ENCODE peak calls at places on chromosomes 16 and 17, in four cellular contexts. W is HepG2, D is SK-N-SH, O is K562. G is an unnamed sample.

GRCh38 chr16:14005335-14005734 is 65.8 kb upstream of the MRTFB start:
- DNase-seq in W (no peak), D (no peak), O (no peak), G (no peak)

GRCh38 chr16:84458606-84459516 is 45.6 kb downstream of the MEAK7 start:
- DNase-seq in W (no peak), D (no peak), O (no peak), G (no peak)

GRCh38 chr17:8125196-8125946 is 1.5 kb upstream of the HES7 start:
- DNase-seq in W (peak; percentile 64), D (peak; percentile 88), O (peak; percentile 80), G (peak; percentile 60)

GRCh38 chr16:69404275-69404805 is 18.5 kb upstream of the TERF2 start:
- DNase-seq in W (peak; percentile 94), D (no peak), O (peak; percentile 83), G (peak; percentile 95)

GRCh38 chr16:19363741-19364140 is 53.9 kb upstream of the TMC5 start:
- DNase-seq in W (no peak), D (no peak), O (no peak), G (no peak)

GRCh38 chr16:25888873-25889272 is 197.1 kb downstream of the HS3ST4 start:
- DNase-seq in W (no peak), D (no peak), O (no peak), G (no peak)

GRCh38 chr16:12458591-12459400 is 344.9 kb downstream of the CPPED1 start:
- DNase-seq in W (no peak), D (no peak), O (peak; percentile 23), G (no peak)

GRCh38 chr17:71970312-71970711 is 150.5 kb upstream of the SOX9 start:
- DNase-seq in W (no peak), D (no peak), O (no peak), G (no peak)

GRCh38 chr16:84610385-84610784 is 7.5 kb downstream of the COTL1 start:
- DNase-seq in W (no peak), D (no peak), O (no peak), G (no peak)

GRCh38 chr16:83100679-83101078 is 473.9 kb downstream of the CDH13 start:
- DNase-seq in W (no peak), D (no peak), O (no peak), G (no peak)

GRCh38 chr17:79937981-79938695 is 97.5 kb downstream of the TBC1D16 start:
- DNase-seq in W (no peak), D (peak; percentile 80), O (no peak), G (no peak)

GRCh38 chr16:1357906-1358566 is 6.3 kb downstream of the GNPTG start:
- DNase-seq in W (no peak), D (no peak), O (no peak), G (peak; percentile 64)

GRCh38 chr17:77188084-77189066 is 47.6 kb downstream of the SEC14L1 start:
- DNase-seq in W (peak; percentile 38), D (no peak), O (no peak), G (no peak)

GRCh38 chr17:31310260-31310659 is 3.6 kb downstream of the EVI2B start:
- DNase-seq in W (no peak), D (no peak), O (no peak), G (no peak)

GRCh38 chr16:56190903-56191806 is at the start of gene GNAO1:
- DNase-seq in W (no peak), D (peak; percentile 94), O (peak; percentile 81), G (no peak)

GRCh38 chr17:29048440-29049360 is 5.8 kb downstream of the PIPOX start:
- DNase-seq in W (no peak), D (peak; percentile 80), O (no peak), G (no peak)

GRCh38 chr17:44350733-44351226 is 5.7 kb downstream of the GRN start:
- DNase-seq in W (peak; percentile 57), D (peak; percentile 96), O (peak; percentile 77), G (no peak)

GRCh38 chr16:617855-618254 is 12.9 kb upstream of the WFIKKN1 start:
- DNase-seq in W (no peak), D (no peak), O (no peak), G (no peak)

GRCh38 chr17:41678907-41679739 is 9.6 kb upstream of the EIF1 start:
- DNase-seq in W (no peak), D (no peak), O (peak; percentile 97), G (no peak)

GRCh38 chr16:80994451-80994850 is 12.2 kb downstream of the CMC2 start:
- DNase-seq in W (no peak), D (no peak), O (no peak), G (no peak)

DNA sequence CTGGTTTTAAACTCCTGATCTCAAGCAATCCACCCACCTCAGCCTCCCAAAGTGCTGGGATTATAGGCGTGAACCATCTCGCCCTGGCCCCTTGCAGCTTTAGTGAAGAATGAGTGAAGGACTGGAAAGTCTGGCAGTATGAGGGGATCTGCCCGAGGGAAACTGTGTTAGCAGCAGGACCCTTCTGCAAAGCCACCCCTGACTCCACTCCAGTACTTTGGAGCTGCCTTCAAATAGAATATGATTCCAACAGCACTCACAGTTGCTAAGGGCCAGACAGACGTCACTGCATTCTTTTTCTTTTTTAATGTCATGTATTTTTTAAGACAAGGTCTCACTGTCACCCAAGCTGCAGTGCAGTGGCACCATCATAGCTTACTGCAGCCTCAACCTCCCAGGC is 52.3 kb downstream of the KPNA2 start:
- DNase-seq in W (no peak), D (no peak), O (no peak), G (no peak)
- TF ChIP-seq ZBTB33 in W (no peak), D (no peak), O (no peak), G (no peak)

GRCh38 chr16:75250809-75251279 is 580 bp downstream of the BCAR1 start:
- DNase-seq in W (peak; percentile 70), D (peak; percentile 89), O (peak; percentile 51), G (no peak)

GRCh38 chr16:75252946-75253911 is 1.8 kb upstream of the BCAR1 start:
- DNase-seq in W (no peak), D (no peak), O (no peak), G (no peak)

GRCh38 chr16:75251280-75252048 is at the start of gene BCAR1:
- DNase-seq in W (peak; percentile 86), D (peak; percentile 97), O (peak; percentile 92), G (no peak)

GRCh38 chr16:75250089-75250808 is 1.2 kb downstream of the BCAR1 start:
- DNase-seq in W (no peak), D (no peak), O (no peak), G (no peak)

GRCh38 chr16:75252049-75252864 is 833 bp upstream of the BCAR1 start:
- DNase-seq in W (no peak), D (no peak), O (no peak), G (no peak)
- H3K27ac ChIP-seq in W (peak overlapping the region; percentile 80), D (peak overlapping the region; percentile 86), O (no peak overlapping the region), G (peak overlapping the region; percentile 77)

GRCh38 chr16:89006036-89006752 is 29.2 kb upstream of the CBFA2T3 start:
- DNase-seq in W (no peak), D (peak; percentile 27), O (no peak), G (no peak)

GRCh38 chr16:89002851-89003830 is 26.1 kb upstream of the CBFA2T3 start:
- DNase-seq in W (no peak), D (peak; percentile 64), O (peak; percentile 54), G (no peak)

GRCh38 chr16:89003831-89004208 is 26.8 kb upstream of the CBFA2T3 start:
- DNase-seq in W (no peak), D (peak; percentile 73), O (peak; percentile 76), G (no peak)

GRCh38 chr16:89005201-89006035 is 28.4 kb upstream of the CBFA2T3 start:
- DNase-seq in W (no peak), D (no peak), O (no peak), G (no peak)

GRCh38 chr16:89004209-89004831 is 27.3 kb upstream of the CBFA2T3 start:
- DNase-seq in W (no peak), D (peak; percentile 86), O (peak; percentile 99), G (no peak)
- TF ChIP-seq ELF1 in W (no peak), D (no peak), O (peak; percentile 63), G (no peak)

GRCh38 chr16:20901068-20901440 is 483 bp downstream of the LYRM1 start:
- DNase-seq in W (no peak), D (no peak), O (no peak), G (no peak)
- TF ChIP-seq ZBTB33 in W (no peak), D (no peak), O (no peak), G (no peak)

GRCh38 chr16:85690469-85691064 is 1.8 kb upstream of the GINS2 start:
- DNase-seq in W (peak; percentile 31), D (peak; percentile 62), O (peak; percentile 55), G (no peak)

GRCh38 chr16:85688586-85689284 is at the start of gene GINS2:
- DNase-seq in W (peak; percentile 87), D (peak; percentile 99), O (peak; percentile 95), G (peak; percentile 77)

GRCh38 chr16:85689950-85690320 is 1.2 kb upstream of the GINS2 start:
- DNase-seq in W (no peak), D (no peak), O (no peak), G (no peak)

GRCh38 chr16:85687651-85688471 is 893 bp downstream of the GINS2 start:
- DNase-seq in W (no peak), D (no peak), O (peak; percentile 37), G (no peak)

DNA sequence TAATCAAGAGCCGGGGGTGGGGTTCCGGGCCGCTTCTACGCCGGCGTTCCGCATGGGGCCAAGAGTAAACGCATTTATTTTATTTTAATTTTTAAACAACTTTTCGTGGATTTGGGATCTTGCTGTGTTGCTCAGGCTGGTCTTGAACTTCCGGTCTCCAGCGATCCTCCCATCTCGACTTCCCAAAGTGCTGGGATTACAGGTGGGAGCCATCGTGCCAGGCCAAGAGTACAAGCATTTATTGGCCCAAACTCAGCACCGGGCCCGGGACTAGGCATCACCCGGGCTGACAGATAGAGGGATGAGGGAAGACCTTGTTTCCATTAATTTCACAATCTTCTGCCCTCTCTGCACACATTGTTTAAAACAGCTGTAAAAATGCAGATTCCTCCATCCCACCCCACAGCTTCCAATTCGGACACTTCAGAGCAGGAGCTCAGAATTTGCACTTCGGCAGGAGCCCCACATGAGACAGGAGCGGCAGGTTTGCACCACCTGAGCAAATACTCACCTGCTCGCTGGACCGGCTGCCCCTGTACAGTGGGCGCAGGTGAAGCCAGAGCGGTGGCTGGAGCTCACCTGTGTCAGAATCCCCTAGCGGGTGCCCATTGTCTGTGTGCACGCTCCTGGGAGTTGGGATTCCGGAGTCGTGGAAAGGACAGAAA is 663 bp upstream of the GINS2 start:
- DNase-seq in W (no peak), D (no peak), O (no peak), G (no peak)
- H3K27ac ChIP-seq in W (no peak overlapping the region), D (no peak overlapping the region), O (no peak overlapping the region), G (no peak overlapping the region)

DNA sequence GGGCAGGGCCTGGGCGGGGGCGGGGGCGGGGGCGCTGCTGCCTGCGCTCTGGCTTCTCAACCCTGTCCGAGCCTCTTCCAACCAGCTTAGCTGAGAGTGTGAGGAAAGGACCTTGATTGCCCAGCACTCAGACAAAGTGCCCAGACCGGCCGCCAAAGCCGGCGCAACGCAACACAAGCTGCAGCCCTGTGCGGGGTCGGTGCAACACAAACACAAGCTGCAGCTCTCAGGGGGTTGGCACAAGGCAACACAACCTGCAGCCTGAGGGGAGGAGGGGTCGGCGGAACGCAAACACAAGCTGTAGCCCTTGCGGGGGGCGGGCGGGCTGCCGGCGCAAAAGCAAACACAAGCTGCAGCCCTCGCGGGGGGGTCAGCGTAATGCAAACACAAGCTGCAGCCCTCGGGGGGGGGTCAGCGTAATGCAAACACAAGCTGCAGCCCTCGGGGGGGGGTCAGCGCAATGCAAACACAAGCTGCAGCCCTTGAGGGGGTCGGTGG is 60.0 kb downstream of the KLHDC4 start:
- DNase-seq in W (peak; percentile 74), D (no peak), O (no peak), G (no peak)
- TF ChIP-seq ELF1 in W (no peak), D (no peak), O (no peak), G (no peak)

GRCh38 chr16:64858076-64858475 is 263.8 kb downstream of the CDH11 start:
- DNase-seq in W (no peak), D (no peak), O (no peak), G (no peak)
- TF ChIP-seq ZBTB33 in W (no peak), D (no peak), O (no peak), G (no peak)

GRCh38 chr17:75181110-75181509 is 1.6 kb downstream of the SUMO2 start:
- DNase-seq in W (no peak), D (no peak), O (no peak), G (no peak)
- H3K27ac ChIP-seq in W (peak overlapping the region; percentile 96), D (no peak overlapping the region), O (peak overlapping the region; percentile 100), G (no peak overlapping the region)